ENCODE peak calls at places on chromosomes 7 and 10, in four cellular contexts. J is PC-9, H is A549, Q is colonic mucosa. D is an unnamed sample.

GRCh38 chr7:120402368-120402767 is 129.4 kb downstream of the KCND2 start:
- DNase-seq in H (no peak), Q (no peak), J (no peak), D (no peak)

GRCh38 chr7:151680810-151681209 is 161.1 kb upstream of the RHEB start:
- DNase-seq in Q (no peak), H (no peak), J (no peak), D (no peak)

GRCh38 chr7:132548489-132549078 is 27.7 kb downstream of the PLXNA4 start:
- DNase-seq in J (no peak), H (no peak), Q (no peak), D (no peak)

GRCh38 chr10:76036410-76036940 is 605.1 kb downstream of the LRMDA start:
- DNase-seq in H (peak), J (peak), Q (peak), D (peak)

GRCh38 chr10:102064868-102065560 is at the start of gene HPS6:
- DNase-seq in H (peak), J (peak), Q (peak), D (peak)

GRCh38 chr7:41695661-41696322 is 7.1 kb downstream of the INHBA start:
- DNase-seq in J (no peak), H (peak), Q (no peak), D (no peak)

GRCh38 chr10:13784067-13784466 is 197.3 kb downstream of the PRPF18 start:
- DNase-seq in J (no peak), Q (no peak), H (no peak), D (no peak)

GRCh38 chr10:75472685-75473084 is 41.3 kb downstream of the LRMDA start:
- DNase-seq in Q (peak), J (no peak), H (no peak), D (no peak)

GRCh38 chr10:5447071-5447470 is 34.7 kb downstream of the NET1 start:
- DNase-seq in H (no peak), Q (no peak), J (no peak), D (no peak)

GRCh38 chr7:19749658-19750057 is 23.8 kb downstream of the TMEM196 start:
- DNase-seq in H (no peak), Q (no peak), J (peak), D (no peak)

GRCh38 chr10:132257907-132258306 is 49.8 kb downstream of the STK32C start:
- DNase-seq in H (no peak), J (no peak), Q (no peak), D (no peak)

GRCh38 chr7:129423700-129424410 is 10.4 kb upstream of the STRIP2 start:
- DNase-seq in J (peak), Q (no peak), H (no peak), D (no peak)

GRCh38 chr10:64733980-64734379 is 1212.8 kb downstream of the REEP3 start:
- DNase-seq in H (peak), Q (peak), J (peak), D (no peak)

GRCh38 chr10:77685494-77685893 is 47.9 kb upstream of the KCNMA1 start:
- DNase-seq in H (no peak), J (no peak), Q (peak), D (no peak)

GRCh38 chr10:120052964-120053363 is 160.4 kb downstream of the SEC23IP start:
- DNase-seq in J (no peak), H (no peak), Q (peak), D (no peak)

GRCh38 chr7:98398567-98399372 is 2.1 kb downstream of the BAIAP2L1 start:
- DNase-seq in Q (no peak), H (no peak), J (peak), D (no peak)

GRCh38 chr7:80859272-80859970 is 59.4 kb downstream of the SEMA3C start:
- DNase-seq in H (no peak), Q (no peak), J (no peak), D (no peak)

GRCh38 chr7:143891457-143891856 is 10.5 kb downstream of the TCAF1 start:
- DNase-seq in H (no peak), Q (no peak), J (no peak), D (no peak)

GRCh38 chr10:101772895-101773761 is 2.8 kb downstream of the FGF8 start:
- DNase-seq in Q (no peak), H (no peak), J (no peak), D (no peak)

GRCh38 chr10:117241541-117242462 is 888 bp downstream of the SLC18A2 start:
- DNase-seq in H (no peak), Q (no peak), J (no peak), D (no peak)

GRCh38 chr10:46556515-46557318 is at the start of gene GPRIN2:
- DNase-seq in J (peak), H (peak), Q (peak), D (no peak)

GRCh38 chr10:106043833-106044232 is 1120.7 kb downstream of the SORCS1 start:
- DNase-seq in J (no peak), H (no peak), Q (no peak), D (no peak)

GRCh38 chr7:1193593-1194424 is 33.8 kb upstream of the ZFAND2A start:
- DNase-seq in J (peak), H (peak), Q (peak), D (peak)

GRCh38 chr7:128410092-128410665 is 397 bp upstream of the IMPDH1 start:
- DNase-seq in H (peak), Q (no peak), J (peak), D (no peak)

GRCh38 chr7:22566176-22566575 is 66.2 kb upstream of the STEAP1B start:
- DNase-seq in H (no peak), Q (peak), J (no peak), D (no peak)

GRCh38 chr7:91045626-91046025 is 218.6 kb upstream of the FZD1 start:
- DNase-seq in H (no peak), Q (no peak), J (no peak), D (no peak)

GRCh38 chr7:91043181-91043580 is 221.1 kb upstream of the FZD1 start:
- DNase-seq in Q (no peak), H (no peak), J (no peak), D (no peak)

GRCh38 chr7:91041901-91042457 is 222.3 kb upstream of the FZD1 start:
- DNase-seq in J (no peak), Q (no peak), H (no peak), D (no peak)

GRCh38 chr7:91046322-91047088 is 217.7 kb upstream of the FZD1 start:
- DNase-seq in H (no peak), Q (no peak), J (no peak), D (no peak)

DNA sequence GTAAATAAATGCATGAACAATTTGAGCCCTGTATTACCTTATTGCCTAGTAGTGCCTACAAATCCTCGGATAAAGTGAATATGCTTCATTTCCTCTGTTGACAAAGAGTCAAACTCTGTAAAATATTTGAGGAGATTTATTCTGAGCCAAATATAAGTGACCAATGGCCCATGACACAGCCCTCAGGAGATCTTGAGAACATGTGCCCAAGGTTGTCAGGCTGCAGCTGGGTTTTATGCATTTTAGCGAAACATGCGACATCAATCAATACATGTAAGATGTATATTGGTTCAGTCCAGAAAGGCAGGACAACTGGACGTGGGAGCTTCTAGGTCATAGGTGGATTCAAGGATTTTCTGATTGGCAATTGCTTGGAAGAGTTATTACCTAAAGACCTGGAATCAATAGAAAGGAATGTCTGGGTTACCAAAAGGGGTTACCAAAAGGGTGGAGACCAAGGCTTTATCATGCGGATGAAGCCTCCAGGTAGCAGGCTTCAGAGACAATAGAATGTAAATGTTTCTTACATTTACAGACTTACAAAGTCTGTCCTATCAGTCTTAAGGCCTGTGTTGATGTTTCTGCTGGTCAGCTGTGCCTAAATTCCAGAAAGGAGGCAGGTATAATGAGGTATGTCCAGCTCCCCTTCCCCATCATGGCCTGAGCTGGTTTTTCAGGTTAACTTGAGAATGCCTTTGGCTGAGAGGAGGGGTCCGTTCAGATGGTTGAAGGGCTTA is 220.1 kb upstream of the FZD1 start:
- DNase-seq in J (no peak), H (no peak), Q (no peak), D (no peak)
- H3K27ac ChIP-seq in J (no peak), H (no peak), Q (no peak), D (no peak)

DNA sequence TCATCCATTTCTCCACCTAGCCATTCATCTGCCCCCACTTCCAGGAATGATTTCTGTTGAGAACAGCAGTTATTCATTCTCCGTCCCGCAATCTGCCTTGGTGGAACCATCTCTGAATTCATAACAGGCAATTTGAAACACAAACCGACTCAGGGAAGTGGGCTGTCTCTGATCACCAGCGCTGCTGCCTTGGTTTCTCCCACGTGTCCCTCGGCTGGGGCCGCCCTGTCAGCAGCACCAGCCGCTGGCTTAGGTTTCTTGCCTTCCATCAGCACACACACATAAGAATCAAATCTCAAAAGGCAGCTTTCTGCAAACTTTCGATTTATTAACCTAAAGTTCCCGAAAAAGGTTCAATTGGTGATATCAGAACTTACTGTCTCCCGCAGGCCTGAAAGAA is 528.2 kb upstream of the NRP1 start:
- DNase-seq in H (no peak), J (no peak), Q (no peak), D (no peak)
- H3K27ac ChIP-seq in H (no peak), J (no peak), Q (no peak), D (no peak)

DNA sequence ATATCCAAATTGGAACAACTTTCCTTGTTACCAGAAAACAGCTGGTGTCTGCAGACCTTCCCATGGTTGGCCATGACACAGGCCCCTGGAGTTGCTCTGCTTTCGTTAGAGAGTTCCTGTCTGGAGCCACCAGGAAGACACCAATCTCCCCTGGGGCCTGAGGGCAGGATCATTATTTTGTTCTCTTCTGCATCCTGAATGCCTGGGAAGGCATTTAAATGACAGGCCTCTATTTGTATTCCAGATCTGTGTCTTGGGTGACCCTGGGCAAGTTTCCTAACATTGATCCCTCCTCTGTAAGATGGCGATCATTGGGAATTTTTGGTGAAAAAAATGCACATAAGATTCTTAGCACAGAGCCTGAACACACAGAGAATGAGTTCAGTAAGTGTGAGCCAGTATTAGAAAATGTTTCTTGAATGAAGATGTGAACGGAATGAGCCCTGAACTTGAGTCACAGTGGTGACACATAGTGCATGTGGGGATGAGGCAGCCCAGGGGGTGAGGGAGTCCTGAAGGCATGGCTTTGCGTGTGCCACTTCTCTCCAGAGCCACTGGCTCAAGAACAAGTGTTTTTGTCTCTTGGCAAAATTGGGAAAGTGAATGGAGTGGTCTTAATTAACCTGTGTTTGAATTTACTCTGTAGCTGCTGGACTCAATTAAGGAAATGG is 28.4 kb downstream of the BMPER start:
- DNase-seq in H (peak), Q (no peak), J (no peak), D (no peak)
- H3K27ac ChIP-seq in H (peak), Q (no peak), J (no peak), D (no peak)

DNA sequence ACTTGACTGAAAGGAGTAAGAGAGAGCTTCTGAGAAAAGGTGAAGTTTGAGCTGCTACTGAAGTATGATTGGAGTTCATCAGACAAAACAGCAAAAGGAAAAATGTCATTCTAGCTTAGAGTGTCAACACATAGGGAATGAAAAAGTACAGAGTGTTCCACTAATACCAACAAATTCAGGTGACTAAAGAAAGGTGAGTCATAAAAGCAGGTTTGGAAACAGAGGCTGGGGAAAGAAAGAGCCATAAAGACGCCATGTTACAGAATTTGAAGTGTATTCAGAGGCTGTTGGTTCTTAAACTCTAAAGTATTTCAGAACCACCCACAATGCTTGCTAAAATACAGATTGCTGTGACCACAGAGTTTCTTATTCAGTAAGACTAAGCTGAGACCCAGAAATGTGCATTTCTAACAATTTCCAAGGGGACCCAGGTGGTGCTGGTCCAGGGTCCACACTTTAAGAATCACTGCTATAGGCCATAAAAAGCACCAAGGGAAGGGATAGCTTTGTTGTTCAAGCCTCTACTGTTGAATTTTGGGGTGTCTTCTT is 143.1 kb downstream of the ELAPOR2 start:
- DNase-seq in J (no peak), H (no peak), Q (no peak), D (no peak)
- H3K27ac ChIP-seq in J (no peak), H (no peak), Q (no peak), D (no peak)

D was measured in substantia nigra.